ENCODE peak calls at places on chromosomes 5 and 9, in five cellular contexts. I is adrenal gland, Z is cardiac muscle cell, H is fibroblast of lung, D is iris pigment epithelial cell. M is an unnamed sample.

GRCh38 chr9:121350993-121351561 is 19.0 kb downstream of the STOM start:
- DNase-seq in Z (peak), D (peak), I (peak), H (peak), M (peak)

GRCh38 chr5:159041754-159042153 is 58.0 kb downstream of the EBF1 start:
- DNase-seq in Z (no peak), H (peak), D (no peak), I (no peak), M (no peak)

GRCh38 chr9:73137914-73138313 is 13.8 kb upstream of the ANXA1 start:
- DNase-seq in H (no peak), I (no peak), Z (no peak), D (peak), M (no peak)

GRCh38 chr5:1019001-1019651 is 10.5 kb downstream of the NKD2 start:
- DNase-seq in H (no peak), Z (no peak), D (no peak), I (no peak), M (no peak)

GRCh38 chr5:156559955-156560354 is 233.0 kb downstream of the SGCD start:
- DNase-seq in I (no peak), H (no peak), D (no peak), Z (no peak), M (no peak)

GRCh38 chr9:38380230-38380871 is 12.2 kb upstream of the ALDH1B1 start:
- DNase-seq in I (no peak), H (peak), Z (no peak), D (peak), M (no peak)

GRCh38 chr9:105063665-105064247 is 135.8 kb upstream of the ABCA1 start:
- DNase-seq in Z (no peak), D (peak), H (peak), I (peak), M (no peak)

GRCh38 chr5:53482717-53483638 is 2.5 kb downstream of the FST start:
- DNase-seq in H (peak), Z (peak), I (peak), D (peak), M (no peak)

GRCh38 chr5:71533614-71534013 is 53.5 kb upstream of the MCCC2 start:
- DNase-seq in D (peak), Z (no peak), H (peak), I (no peak), M (no peak)

GRCh38 chr5:135232958-135233357 is 166.1 kb downstream of the MACROH2A1 start:
- DNase-seq in D (no peak), I (no peak), H (no peak), Z (no peak), M (no peak)

GRCh38 chr5:113043491-113043931 is 66.9 kb downstream of the DCP2 start:
- DNase-seq in H (peak), Z (peak), I (peak), D (no peak), M (no peak)

GRCh38 chr5:33789558-33789957 is 102.2 kb downstream of the ADAMTS12 start:
- DNase-seq in I (no peak), H (no peak), D (no peak), Z (no peak), M (no peak)

GRCh38 chr9:124344291-124345050 is 70.8 kb downstream of the PSMB7 start:
- DNase-seq in Z (no peak), H (no peak), D (no peak), I (no peak), M (no peak)

GRCh38 chr5:38104497-38105230 is 153.7 kb upstream of the EGFLAM start:
- DNase-seq in I (no peak), D (peak), H (peak), Z (no peak), M (no peak)

GRCh38 chr5:155380480-155380879 is 366.9 kb downstream of the KIF4B start:
- DNase-seq in D (no peak), H (no peak), Z (no peak), I (no peak), M (no peak)

GRCh38 chr9:87386490-87386889 is 111.2 kb upstream of the DAPK1 start:
- DNase-seq in D (no peak), H (peak), Z (no peak), I (no peak), M (no peak)

GRCh38 chr5:59923465-59923864 is 29.9 kb upstream of the PDE4D start:
- DNase-seq in Z (peak), I (no peak), H (peak), D (peak), M (no peak)

GRCh38 chr9:129022037-129022436 is 6.1 kb downstream of the SH3GLB2 start:
- DNase-seq in I (no peak), D (no peak), H (no peak), Z (no peak), M (no peak)

GRCh38 chr5:54713923-54714581 is 196.5 kb downstream of the SNX18 start:
- DNase-seq in I (no peak), Z (peak), H (peak), D (peak), M (no peak)

GRCh38 chr9:70091553-70091952 is 47.9 kb downstream of the MAMDC2 start:
- DNase-seq in H (no peak), D (no peak), I (no peak), Z (no peak), M (no peak)

GRCh38 chr5:20601678-20602100 is 613.7 kb upstream of the CDH18 start:
- DNase-seq in I (no peak), Z (no peak), D (peak), H (peak), M (no peak)

GRCh38 chr5:80701597-80701996 is 46.8 kb upstream of the DHFR start:
- DNase-seq in Z (no peak), D (no peak), H (peak), I (no peak), M (no peak)

GRCh38 chr9:126017758-126018157 is 270.6 kb downstream of the PBX3 start:
- DNase-seq in I (no peak), D (no peak), H (no peak), Z (no peak), M (no peak)

GRCh38 chr9:94085062-94085639 is 887 bp downstream of the PTPDC1 start:
- DNase-seq in D (peak), H (peak), I (no peak), Z (no peak), M (no peak)

GRCh38 chr9:83538172-83538889 is at the start of gene FRMD3:
- DNase-seq in D (peak), Z (peak), H (peak), I (peak), M (peak)

GRCh38 chr9:16485575-16486321 is 384.7 kb downstream of the BNC2 start:
- DNase-seq in Z (no peak), H (no peak), D (no peak), I (no peak), M (no peak)

GRCh38 chr5:56589486-56589870 is 225.9 kb upstream of the MAP3K1 start:
- DNase-seq in Z (no peak), I (no peak), D (no peak), H (no peak), M (no peak)

GRCh38 chr5:171647043-171647899 is 138.3 kb upstream of the SMIM23 start:
- DNase-seq in H (peak), D (peak), Z (peak), I (no peak), M (no peak)

GRCh38 chr5:72231989-72232703 is 87.9 kb downstream of the MRPS27 start:
- DNase-seq in Z (no peak), D (peak), H (peak), I (no peak), M (peak)

GRCh38 chr9:34510506-34511159 is 12.2 kb downstream of the ENHO start:
- DNase-seq in I (no peak), D (no peak), H (no peak), Z (no peak), M (no peak)

GRCh38 chr9:19154135-19154612 is 26.9 kb upstream of the PLIN2 start:
- DNase-seq in D (peak), H (peak), Z (no peak), I (peak), M (no peak)

GRCh38 chr5:54007822-54008777 is 302.3 kb downstream of the ARL15 start:
- DNase-seq in Z (peak), D (peak), I (no peak), H (peak), M (no peak)

GRCh38 chr5:158380661-158381060 is 521.7 kb upstream of the CLINT1 start:
- DNase-seq in I (no peak), Z (no peak), D (no peak), H (no peak), M (no peak)

GRCh38 chr9:34512131-34513078 is 10.4 kb downstream of the ENHO start:
- DNase-seq in H (no peak), I (no peak), D (no peak), Z (peak), M (no peak)

GRCh38 chr5:128197911-128198522 is 114.5 kb downstream of the SLC12A2 start:
- DNase-seq in Z (no peak), I (no peak), H (no peak), D (no peak), M (no peak)

GRCh38 chr5:92424785-92425426 is 1041.8 kb upstream of the ARRDC3 start:
- DNase-seq in Z (no peak), I (no peak), H (no peak), D (no peak), M (no peak)

GRCh38 chr9:89969156-89969566 is 364.3 kb downstream of the GADD45G start:
- DNase-seq in I (no peak), D (no peak), H (peak), Z (no peak), M (no peak)

GRCh38 chr5:8329773-8330172 is 460.8 kb downstream of the MTRR start:
- DNase-seq in Z (no peak), I (no peak), H (peak), D (no peak), M (no peak)